ENCODE peak calls at places on chromosomes 4 and X, in six cellular contexts. G is GM12878, F is GM23338, T is endothelial cell of umbilical vein, K is PC-3, C is GM23248. V is an unnamed sample.

GRCh38 chr4:8159522-8160232 is 1.1 kb upstream of the ABLIM2 start:
- DNase-seq in C (peak; percentile 23), T (no peak), K (no peak), F (peak; percentile 50), G (no peak), V (no peak)

GRCh38 chrX:121836000-121836399 is 788.6 kb downstream of the GLUD2 start:
- DNase-seq in T (no peak), K (no peak), G (no peak), F (no peak), C (no peak), V (no peak)

GRCh38 chrX:96704661-96705060 is 20.0 kb downstream of the DIAPH2 start:
- DNase-seq in C (peak; percentile 52), T (peak; percentile 68), K (peak; percentile 2), F (no peak), G (no peak), V (no peak)

GRCh38 chrX:65596270-65596669 is 61.7 kb upstream of the LAS1L start:
- DNase-seq in G (peak; percentile 43), T (peak; percentile 54), K (peak; percentile 28), F (no peak), C (peak; percentile 78), V (peak; percentile 64)

GRCh38 chr4:186249785-186250739 is 15.9 kb upstream of the F11 start:
- DNase-seq in G (no peak), T (no peak), F (peak; percentile 85), C (peak; percentile 17), K (peak; percentile 42), V (peak; percentile 53)

GRCh38 chrX:19543020-19543715 is 27.9 kb upstream of the MAP3K15 start:
- DNase-seq in C (no peak), K (no peak), F (no peak), T (no peak), G (no peak), V (no peak)

GRCh38 chr4:67131224-67131623 is 414.1 kb downstream of the CENPC start:
- DNase-seq in K (no peak), F (no peak), T (no peak), C (no peak), G (no peak), V (no peak)

GRCh38 chr4:184933311-184933710 is 85.0 kb upstream of the HELT start:
- DNase-seq in T (no peak), F (no peak), G (no peak), K (no peak), C (no peak), V (no peak)

GRCh38 chrX:1300449-1300848 is 31.8 kb downstream of the CSF2RA start:
- DNase-seq in G (no peak), K (no peak), C (no peak), T (no peak), F (peak; percentile 64), V (no peak)

GRCh38 chr4:172270421-172270820 is 457.2 kb downstream of the GALNTL6 start:
- DNase-seq in T (no peak), K (peak; percentile 26), F (no peak), C (peak; percentile 16), G (no peak), V (no peak)

GRCh38 chrX:137166591-137166990 is 132.8 kb upstream of the GPR101 start:
- DNase-seq in C (no peak), F (peak; percentile 49), T (no peak), G (no peak), K (peak; percentile 9), V (peak; percentile 11)

GRCh38 chrX:39158801-39159657 is 357.8 kb downstream of the MID1IP1 start:
- DNase-seq in T (no peak), C (peak; percentile 26), F (no peak), K (peak; percentile 33), G (peak; percentile 67), V (peak; percentile 66)

GRCh38 chrX:108036298-108036973 is 8.4 kb upstream of the VSIG1 start:
- DNase-seq in F (no peak), K (peak; percentile 95), T (peak; percentile 88), C (peak; percentile 43), G (no peak), V (no peak)

GRCh38 chrX:140431521-140431920 is 73.3 kb downstream of the SOX3 start:
- DNase-seq in G (no peak), T (no peak), C (peak; percentile 33), F (no peak), K (peak; percentile 41), V (no peak)

GRCh38 chr4:98501383-98501782 is 157.0 kb downstream of the TSPAN5 start:
- DNase-seq in T (no peak), K (peak; percentile 43), C (no peak), F (no peak), G (no peak), V (no peak)

GRCh38 chr4:98498774-98499173 is 159.6 kb downstream of the TSPAN5 start:
- DNase-seq in C (no peak), K (no peak), G (no peak), T (no peak), F (no peak), V (no peak)

GRCh38 chr4:98491862-98492554 is 166.4 kb downstream of the TSPAN5 start:
- DNase-seq in T (no peak), G (no peak), F (peak; percentile 22), K (no peak), C (peak; percentile 52), V (no peak)

GRCh38 chr4:98493305-98493704 is 165.1 kb downstream of the TSPAN5 start:
- DNase-seq in G (no peak), T (no peak), C (no peak), K (no peak), F (no peak), V (no peak)

DNA sequence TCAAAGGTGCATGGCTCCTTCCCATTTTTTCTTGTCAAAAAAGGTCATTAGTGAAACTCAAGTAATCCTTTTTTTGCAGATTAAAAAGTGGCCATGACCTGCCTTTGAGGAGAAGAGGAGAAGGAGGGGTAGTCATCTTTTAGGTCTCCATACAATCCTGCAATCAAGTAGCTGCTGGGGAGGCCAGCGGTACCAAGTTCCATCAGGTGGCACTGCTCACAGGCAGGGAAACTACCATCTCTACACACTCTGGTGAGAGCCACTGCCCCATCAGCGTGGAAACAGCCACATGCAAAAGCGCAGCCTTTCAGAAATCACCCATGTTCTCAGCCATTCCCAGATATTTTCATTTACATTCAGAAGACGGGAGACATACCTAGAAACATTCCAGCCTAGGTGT is 162.0 kb downstream of the TSPAN5 start:
- DNase-seq in T (no peak), F (no peak), C (no peak), G (no peak), K (no peak), V (no peak)
- H3K4me2 ChIP-seq in T (no peak overlapping the region), F (no peak overlapping the region), C (no peak overlapping the region), G (no peak overlapping the region), K (no peak overlapping the region), V (no peak overlapping the region)

GRCh38 chr4:25233737-25234389 is at the start of gene PI4K2B:
- DNase-seq in T (peak; percentile 86), F (peak; percentile 94), G (peak; percentile 53), C (peak; percentile 93), K (peak; percentile 86), V (peak; percentile 95)
- TF ChIP-seq EZH2 in T (no peak), F (no peak), G (no peak), C (no peak), K (no peak), V (no peak)

GRCh38 chr4:11813951-11814446 is 385.3 kb upstream of the HS3ST1 start:
- DNase-seq in T (peak; percentile 72), C (no peak), F (no peak), K (no peak), G (no peak), V (no peak)
- H3K27ac ChIP-seq in T (no peak overlapping the region), C (no peak overlapping the region), F (no peak overlapping the region), K (no peak overlapping the region), G (no peak overlapping the region), V (no peak overlapping the region)

GRCh38 chrX:50158616-50159015 is 42.2 kb downstream of the AKAP4 start:
- DNase-seq in K (no peak), C (no peak), F (no peak), T (no peak), G (no peak), V (no peak)
- H3K4me2 ChIP-seq in K (no peak overlapping the region), C (no peak overlapping the region), F (no peak overlapping the region), T (no peak overlapping the region), G (no peak overlapping the region), V (no peak overlapping the region)

DNA sequence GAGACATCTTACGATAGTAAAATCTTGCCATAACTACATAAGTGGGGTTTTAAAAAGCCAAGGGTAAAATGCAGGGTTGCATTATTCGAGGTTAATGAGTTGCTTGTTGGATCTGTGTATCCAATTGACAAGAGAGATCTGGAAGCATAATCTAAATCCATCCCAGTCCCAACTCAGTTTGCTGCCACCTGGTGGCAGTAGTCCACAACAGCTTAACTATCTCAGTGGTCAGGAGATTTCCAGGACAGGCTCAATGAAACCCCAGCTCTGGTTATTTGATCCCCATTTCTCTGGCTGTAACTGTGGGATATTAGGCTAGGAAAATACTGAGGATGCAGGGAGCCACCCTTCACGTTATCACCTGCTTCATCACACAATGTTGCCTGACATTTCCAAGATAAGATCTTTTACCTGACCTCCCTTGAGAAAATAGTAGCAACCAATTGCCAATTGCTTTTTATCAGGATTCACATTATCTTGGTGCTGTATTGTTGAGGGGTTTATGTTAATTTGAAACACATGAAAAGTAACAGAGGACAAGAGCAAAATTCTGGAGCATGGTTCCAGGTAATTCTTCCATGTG is 88.2 kb upstream of the TNIP3 start:
- DNase-seq in G (no peak), F (peak; percentile 88), T (peak; percentile 65), K (peak; percentile 75), C (peak; percentile 76), V (peak; percentile 61)
- TF ChIP-seq EZH2 in G (no peak), F (no peak), T (no peak), K (no peak), C (no peak), V (no peak)

GRCh38 chrX:46712733-46713132 is 46.2 kb downstream of the SLC9A7 start:
- DNase-seq in T (no peak), C (no peak), G (no peak), K (no peak), F (no peak), V (no peak)

GRCh38 chrX:46715521-46715920 is 43.4 kb downstream of the SLC9A7 start:
- DNase-seq in F (no peak), G (no peak), C (peak; percentile 16), T (no peak), K (no peak), V (no peak)

GRCh38 chrX:46710927-46711623 is 47.8 kb downstream of the SLC9A7 start:
- DNase-seq in G (no peak), F (peak; percentile 11), K (no peak), T (no peak), C (no peak), V (no peak)

GRCh38 chrX:46713672-46714487 is 45.0 kb downstream of the SLC9A7 start:
- DNase-seq in K (no peak), C (peak; percentile 12), G (peak; percentile 82), T (no peak), F (no peak), V (peak; percentile 7)

DNA sequence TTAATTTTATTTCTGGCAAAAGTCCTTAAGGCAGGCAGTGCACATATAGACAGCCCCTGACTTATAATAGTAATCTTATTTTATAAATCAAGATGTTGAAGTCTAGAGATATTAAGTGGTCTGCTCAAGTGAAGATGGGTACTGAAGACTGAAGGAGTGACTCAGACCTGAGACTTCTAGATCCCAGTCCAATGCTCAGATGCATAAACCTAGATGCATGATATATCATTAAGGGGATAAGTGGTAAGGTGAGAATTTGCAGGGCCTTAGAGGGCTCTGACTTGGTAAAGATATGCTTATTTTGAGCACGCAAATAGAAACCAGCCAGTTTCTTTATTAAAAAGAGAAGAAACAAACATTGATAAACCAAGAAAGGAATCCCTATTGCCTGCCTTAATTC is 42.9 kb downstream of the SLC9A7 start:
- DNase-seq in T (no peak), C (no peak), F (no peak), K (no peak), G (no peak), V (no peak)
- H3K27ac ChIP-seq in T (no peak overlapping the region), C (no peak overlapping the region), F (no peak overlapping the region), K (no peak overlapping the region), G (peak overlapping the region; percentile 66), V (no peak overlapping the region)

V was measured in MM.1S.